ENCODE peak calls at places on chromosome 10, in four cellular contexts. Q is K562, W is H1, Y is HepG2. P is an unnamed sample.

GRCh38 chr10:3969876-3970666 is 185.1 kb upstream of the KLF6 start:
- DNase-seq in Q (no peak), W (no peak), Y (no peak), P (no peak)

GRCh38 chr10:124007773-124008145 is 85.6 kb downstream of the CHST15 start:
- DNase-seq in Q (no peak), W (no peak), Y (no peak), P (no peak)

GRCh38 chr10:7243873-7244272 is 167.0 kb downstream of the SFMBT2 start:
- DNase-seq in Q (no peak), W (no peak), Y (no peak), P (no peak)

GRCh38 chr10:52314007-52314821 is at the start of gene DKK1:
- DNase-seq in Q (no peak), W (peak; percentile 95), Y (peak; percentile 91), P (peak; percentile 93)

GRCh38 chr10:21334891-21335696 is 190.4 kb downstream of the SKIDA1 start:
- DNase-seq in Q (peak; percentile 54), W (no peak), Y (peak; percentile 61), P (peak; percentile 78)

GRCh38 chr10:69360485-69361302 is 56.0 kb downstream of the TACR2 start:
- DNase-seq in Q (no peak), W (no peak), Y (no peak), P (peak; percentile 94)

GRCh38 chr10:115250784-115251183 is 157.6 kb downstream of the ATRNL1 start:
- DNase-seq in Q (no peak), W (no peak), Y (no peak), P (no peak)

GRCh38 chr10:86506499-86506898 is 15.1 kb downstream of the WAPL start:
- DNase-seq in Q (no peak), W (no peak), Y (no peak), P (no peak)

GRCh38 chr10:103145860-103146466 is 47.1 kb downstream of the NT5C2 start:
- DNase-seq in Q (no peak), W (no peak), Y (peak; percentile 42), P (no peak)

GRCh38 chr10:75982611-75983369 is 551.4 kb downstream of the LRMDA start:
- DNase-seq in Q (no peak), W (no peak), Y (no peak), P (no peak)

GRCh38 chr10:69541463-69541862 is 31.8 kb downstream of the NEUROG3 start:
- DNase-seq in Q (no peak), W (no peak), Y (no peak), P (no peak)

GRCh38 chr10:91290607-91291006 is 70.1 kb downstream of the PCGF5 start:
- DNase-seq in Q (no peak), W (no peak), Y (no peak), P (no peak)

GRCh38 chr10:122103592-122103991 is 114.6 kb downstream of the TACC2 start:
- DNase-seq in Q (no peak), W (no peak), Y (no peak), P (no peak)

GRCh38 chr10:26858707-26859034 is 2.1 kb downstream of the ABI1 start:
- DNase-seq in Q (no peak), W (no peak), Y (no peak), P (no peak)

GRCh38 chr10:42367532-42368230 is 270.7 kb downstream of the ZNF33B start:
- DNase-seq in Q (peak; percentile 92), W (no peak), Y (no peak), P (no peak)

GRCh38 chr10:33913194-33913593 is 578.7 kb upstream of the NRP1 start:
- DNase-seq in Q (no peak), W (no peak), Y (no peak), P (no peak)

GRCh38 chr10:51325649-51326048 is 251.4 kb downstream of the PRKG1 start:
- DNase-seq in Q (no peak), W (no peak), Y (no peak), P (no peak)

GRCh38 chr10:43108951-43109350 is 29.3 kb upstream of the CSGALNACT2 start:
- DNase-seq in Q (no peak), W (no peak), Y (no peak), P (no peak)

GRCh38 chr10:50577681-50578350 is 45.9 kb downstream of the SGMS1 start:
- DNase-seq in Q (peak; percentile 65), W (no peak), Y (no peak), P (no peak)

GRCh38 chr10:43230101-43230908 is 36.6 kb downstream of the RASGEF1A start:
- DNase-seq in Q (no peak), W (peak; percentile 64), Y (no peak), P (no peak)

GRCh38 chr10:123454987-123455386 is 211.2 kb upstream of the GPR26 start:
- DNase-seq in Q (no peak), W (no peak), Y (no peak), P (no peak)

GRCh38 chr10:127150136-127150535 is 46.3 kb downstream of the INSYN2A start:
- DNase-seq in Q (no peak), W (no peak), Y (no peak), P (no peak)

GRCh38 chr10:100502926-100503480 is 16.7 kb downstream of the SEC31B start:
- DNase-seq in Q (no peak), W (no peak), Y (no peak), P (no peak)

GRCh38 chr10:100505164-100505563 is 14.5 kb downstream of the SEC31B start:
- DNase-seq in Q (no peak), W (no peak), Y (no peak), P (no peak)

GRCh38 chr10:100498059-100498458 is 21.6 kb downstream of the SEC31B start:
- DNase-seq in Q (no peak), W (no peak), Y (no peak), P (no peak)

GRCh38 chr10:100504101-100504500 is 15.6 kb downstream of the SEC31B start:
- DNase-seq in Q (no peak), W (no peak), Y (peak; percentile 13), P (no peak)

GRCh38 chr10:100501423-100501822 is 18.2 kb downstream of the SEC31B start:
- DNase-seq in Q (no peak), W (no peak), Y (no peak), P (no peak)
- TF ChIP-seq HDAC2 in Q (no peak), W (no peak), Y (no peak), P (no peak)

GRCh38 chr10:35435824-35436223 is 99.5 kb downstream of the CCNY start:
- DNase-seq in Q (no peak), W (no peak), Y (no peak), P (no peak)

GRCh38 chr10:35434533-35434932 is 98.2 kb downstream of the CCNY start:
- DNase-seq in Q (no peak), W (no peak), Y (no peak), P (no peak)

GRCh38 chr10:35428521-35428920 is 92.2 kb downstream of the CCNY start:
- DNase-seq in Q (no peak), W (peak; percentile 37), Y (no peak), P (no peak)

GRCh38 chr10:35433851-35434426 is 97.6 kb downstream of the CCNY start:
- DNase-seq in Q (no peak), W (no peak), Y (no peak), P (no peak)

GRCh38 chr10:35432781-35433338 is 96.6 kb downstream of the CCNY start:
- DNase-seq in Q (no peak), W (no peak), Y (no peak), P (no peak)
- TF ChIP-seq HDAC2 in Q (no peak), W (no peak), Y (no peak), P (no peak)

GRCh38 chr10:118723467-118723866 is 31.3 kb downstream of the CACUL1 start:
- DNase-seq in Q (no peak), W (no peak), Y (no peak), P (no peak)
- TF ChIP-seq HDAC2 in Q (no peak), W (no peak), Y (no peak), P (no peak)

GRCh38 chr10:109773818-109774440 is 149.4 kb downstream of the XPNPEP1 start:
- DNase-seq in Q (peak; percentile 32), W (no peak), Y (peak; percentile 26), P (peak; percentile 7)
- TF ChIP-seq HDAC2 in Q (no peak), W (no peak), Y (no peak), P (no peak)

DNA sequence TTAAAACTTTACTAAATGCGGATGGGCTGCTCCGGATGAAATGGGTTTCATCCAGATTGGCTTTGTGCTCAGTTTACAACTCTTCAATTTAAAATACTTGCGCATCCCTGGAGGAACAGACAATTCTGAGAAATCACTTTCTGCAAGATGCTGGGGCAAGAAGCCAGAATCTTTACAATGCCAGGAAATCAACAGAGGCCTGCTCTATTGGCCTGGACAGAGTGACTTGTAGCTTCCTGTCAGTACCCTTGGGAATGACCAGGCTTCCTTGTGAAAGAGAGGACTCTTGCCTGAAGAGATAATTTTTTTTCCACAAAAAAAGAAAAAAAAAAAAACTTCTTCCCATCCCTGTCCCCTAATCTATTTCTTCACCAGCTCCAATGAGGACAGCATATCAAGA is 4.0 kb upstream of the FAM13C start:
- DNase-seq in Q (no peak), W (no peak), Y (no peak), P (no peak)
- TF ChIP-seq HDAC2 in Q (no peak), W (no peak), Y (no peak), P (no peak)